ENCODE peak calls at places on chromosomes 1 and 21, in seven cellular contexts. A, Q, E, Y, Z, I and P are unnamed samples.

GRCh38 chr1:68331117-68331865 is 99.0 kb upstream of the WLS start:
- DNase-seq in A (no peak), Q (no peak), E (no peak), Y (no peak), Z (no peak), I (no peak), P (no peak)

GRCh38 chr1:226679853-226680516 is 59.1 kb downstream of the ITPKB start:
- DNase-seq in A (peak), Q (peak), E (peak), Y (peak), Z (peak), I (no peak), P (peak)

GRCh38 chr1:186218661-186219352 is 156.2 kb downstream of the TPR start:
- DNase-seq in A (no peak), Q (no peak), E (no peak), Y (no peak), Z (no peak), I (no peak), P (no peak)

GRCh38 chr1:193540511-193540910 is 354.1 kb upstream of the B3GALT2 start:
- DNase-seq in A (no peak), Q (no peak), E (no peak), Y (no peak), Z (no peak), I (no peak), P (no peak)

GRCh38 chr1:38072858-38073257 is 26.3 kb upstream of the POU3F1 start:
- DNase-seq in A (no peak), Q (no peak), E (no peak), Y (no peak), Z (no peak), I (no peak), P (no peak)

GRCh38 chr1:76269175-76269574 is 194.6 kb downstream of the ST6GALNAC3 start:
- DNase-seq in A (no peak), Q (no peak), E (no peak), Y (no peak), Z (no peak), I (no peak), P (no peak)

GRCh38 chr1:182525342-182525741 is 63.7 kb downstream of the RNASEL start:
- DNase-seq in A (no peak), Q (no peak), E (no peak), Y (no peak), Z (no peak), I (no peak), P (no peak)

GRCh38 chr1:83791821-83792437 is 207.0 kb downstream of the TTLL7 start:
- DNase-seq in A (no peak), Q (no peak), E (no peak), Y (no peak), Z (no peak), I (peak), P (no peak)

GRCh38 chr1:113872219-113872934 is 865 bp upstream of the PTPN22 start:
- DNase-seq in A (no peak), Q (no peak), E (no peak), Y (no peak), Z (no peak), I (no peak), P (no peak)

GRCh38 chr1:172863031-172863430 is 187.7 kb downstream of the TNFSF18 start:
- DNase-seq in A (no peak), Q (no peak), E (no peak), Y (no peak), Z (no peak), I (no peak), P (no peak)

GRCh38 chr1:26530540-26530897 is 958 bp downstream of the RPS6KA1 start:
- DNase-seq in A (no peak), Q (no peak), E (no peak), Y (no peak), Z (no peak), I (no peak), P (no peak)

GRCh38 chr1:52633291-52633754 is 355 bp downstream of the SHISAL2A start:
- DNase-seq in A (no peak), Q (no peak), E (peak), Y (no peak), Z (no peak), I (no peak), P (no peak)

GRCh38 chr1:199182151-199182843 is 543.5 kb downstream of the PTPRC start:
- DNase-seq in A (no peak), Q (no peak), E (no peak), Y (no peak), Z (no peak), I (no peak), P (no peak)

GRCh38 chr1:4700801-4701200 is 46.4 kb downstream of the AJAP1 start:
- DNase-seq in A (no peak), Q (no peak), E (no peak), Y (no peak), Z (no peak), I (peak), P (no peak)

GRCh38 chr21:46099476-46099875 is 1.6 kb downstream of the COL6A2 start:
- DNase-seq in A (no peak), Q (peak), E (no peak), Y (peak), Z (peak), I (no peak), P (no peak)

GRCh38 chr21:38970765-38971164 is 165.0 kb downstream of the ETS2 start:
- DNase-seq in A (no peak), Q (no peak), E (no peak), Y (no peak), Z (no peak), I (no peak), P (no peak)

GRCh38 chr1:37930246-37931142 is 16.4 kb downstream of the INPP5B start:
- DNase-seq in A (no peak), Q (peak), E (no peak), Y (no peak), Z (no peak), I (no peak), P (no peak)

DNA sequence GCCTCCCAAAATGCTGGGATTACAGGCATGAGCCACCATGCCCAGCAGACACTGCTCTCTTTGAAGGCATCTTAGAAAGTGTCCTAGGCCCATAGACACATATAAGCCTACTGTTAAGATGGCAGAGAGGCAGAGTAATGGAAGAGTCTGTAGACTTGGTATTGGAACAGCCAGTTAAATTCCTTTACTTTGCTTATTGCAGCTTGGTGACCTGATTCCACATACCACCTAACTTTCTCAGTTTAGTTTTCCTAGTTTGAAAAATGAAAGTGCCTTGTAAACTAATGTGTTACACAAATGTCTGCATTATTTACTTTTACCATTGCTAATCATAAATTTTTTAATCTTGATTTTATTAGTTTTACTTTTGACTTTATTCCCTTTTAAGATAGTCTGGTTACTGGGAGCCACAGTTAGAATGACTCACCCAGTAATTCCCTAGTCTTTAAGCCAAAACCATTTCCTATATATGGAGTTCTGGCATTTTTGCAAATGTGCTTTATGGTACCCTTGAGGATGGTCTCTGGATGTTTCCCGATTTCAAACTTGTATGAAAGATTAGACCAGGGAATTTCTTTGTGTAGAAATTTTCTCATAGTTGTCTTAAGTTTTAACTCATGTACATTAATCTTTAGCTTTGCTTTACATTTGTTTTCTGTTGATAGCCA is 6.4 kb downstream of the SMAP2 start:
- DNase-seq in A (no peak), Q (no peak), E (no peak), Y (no peak), Z (no peak), I (no peak), P (no peak)
- H3K4me3 ChIP-seq in A (no peak), Q (no peak), E (no peak), Y (no peak), Z (no peak), I (no peak), P (no peak)

DNA sequence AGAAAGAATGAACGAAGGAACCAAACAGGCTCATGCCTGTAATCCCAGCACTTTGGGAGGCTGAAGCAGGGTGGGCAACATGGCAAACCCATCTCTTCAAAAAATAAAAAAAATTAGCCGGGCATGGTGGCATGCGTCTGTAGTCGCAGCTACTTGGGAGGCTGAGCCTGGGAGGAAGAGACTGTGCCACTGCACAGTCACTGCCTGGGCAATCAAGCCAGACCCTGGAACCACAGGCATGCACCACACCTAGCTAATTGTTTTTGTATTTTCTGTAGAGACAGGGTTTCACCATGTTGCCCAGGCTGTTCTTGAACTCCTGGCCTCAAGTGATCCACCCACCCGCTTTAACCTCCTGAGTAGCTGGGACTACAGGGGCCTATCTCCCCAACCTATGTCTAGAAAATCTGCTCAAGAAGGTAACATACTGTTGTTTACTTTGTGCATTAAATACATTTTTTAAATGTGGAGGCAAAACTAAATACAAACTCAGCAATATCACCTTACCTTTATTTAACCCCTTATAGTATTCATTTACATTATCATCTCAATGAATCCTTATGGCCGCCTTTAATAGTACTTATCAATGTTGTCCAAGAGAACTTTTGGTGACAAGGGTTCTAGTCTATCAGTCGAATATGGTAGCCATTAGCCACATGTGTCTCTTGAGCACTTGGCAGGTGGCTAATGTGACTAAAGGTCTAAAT is 2.7 kb downstream of the KHDC4 start:
- DNase-seq in A (no peak), Q (no peak), E (no peak), Y (no peak), Z (no peak), I (no peak), P (no peak)
- H3K4me3 ChIP-seq in A (no peak), Q (peak), E (no peak), Y (no peak), Z (no peak), I (no peak), P (no peak)

DNA sequence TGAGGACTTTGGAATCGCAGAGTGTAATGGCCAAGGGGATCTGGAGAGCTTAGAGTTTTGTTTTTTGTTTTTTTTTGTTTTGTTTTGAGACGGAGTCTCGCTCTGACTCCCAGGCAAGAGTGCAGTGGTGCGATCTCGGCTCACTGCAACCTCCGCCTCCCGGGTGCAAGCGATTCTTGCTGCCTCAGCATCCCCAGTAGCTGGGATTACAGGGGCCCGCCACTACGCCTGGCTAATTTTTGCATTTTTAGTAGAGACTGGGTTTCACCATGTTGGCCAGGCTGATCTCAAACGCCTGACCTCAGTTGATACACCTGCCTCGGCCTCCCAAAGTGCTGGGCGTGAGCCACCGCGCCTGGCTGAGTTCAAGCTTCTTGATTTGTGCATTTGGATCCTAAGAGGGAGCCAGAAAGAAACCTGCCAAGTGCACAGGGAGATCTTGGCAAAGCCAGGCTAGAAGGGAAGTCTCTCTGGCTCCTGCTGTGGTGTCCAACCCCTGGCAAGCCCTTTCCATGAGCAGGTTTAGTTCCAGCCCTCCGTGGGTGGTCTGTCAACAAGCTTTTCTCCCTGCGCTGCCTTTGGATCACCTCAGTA is 852 bp downstream of the FAAH start:
- DNase-seq in A (no peak), Q (no peak), E (no peak), Y (no peak), Z (no peak), I (peak), P (no peak)
- H3K4me3 ChIP-seq in A (peak), Q (peak), E (peak), Y (peak), Z (peak), I (peak), P (no peak)

DNA sequence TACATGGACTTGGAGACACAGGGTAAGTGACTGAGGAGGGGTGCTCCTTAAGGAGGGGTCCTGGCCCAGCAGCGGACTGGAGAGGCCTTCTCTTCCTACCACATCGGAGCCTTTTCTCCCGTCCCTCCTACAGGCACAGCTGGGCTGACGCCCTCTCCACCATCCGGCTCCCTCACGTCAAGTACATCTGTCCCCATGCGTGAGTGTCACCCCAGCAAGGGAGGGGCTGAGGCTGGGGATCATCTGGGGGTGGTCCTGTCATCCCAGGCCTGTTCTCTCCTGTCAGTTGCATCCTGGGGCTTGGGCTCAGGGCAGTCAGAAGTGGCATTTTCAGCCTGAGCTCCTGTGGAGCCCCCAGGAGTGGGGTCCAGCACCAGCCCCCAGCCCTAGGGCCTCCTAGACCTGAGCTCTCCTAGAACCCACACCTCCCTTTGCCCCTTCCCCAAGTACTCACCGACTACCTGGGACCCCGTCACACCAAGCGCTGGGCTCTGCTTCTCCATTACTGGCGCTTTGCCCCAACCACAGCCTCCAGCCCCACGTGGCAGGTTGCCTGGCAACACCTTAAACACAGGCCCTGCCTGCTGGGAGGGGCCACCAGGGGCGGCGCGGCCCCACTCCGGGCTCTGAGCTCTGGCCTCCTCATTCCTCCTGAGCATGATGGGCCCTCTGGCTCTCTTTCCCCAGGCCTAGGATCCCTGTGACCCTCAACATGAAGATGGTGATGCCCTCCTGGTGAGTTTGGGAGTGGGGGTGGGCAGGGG is 2.3 kb downstream of the LYPLA2 start:
- DNase-seq in A (no peak), Q (peak), E (no peak), Y (peak), Z (peak), I (no peak), P (no peak)
- H3K4me3 ChIP-seq in A (no peak), Q (no peak), E (no peak), Y (no peak), Z (no peak), I (peak), P (no peak)

DNA sequence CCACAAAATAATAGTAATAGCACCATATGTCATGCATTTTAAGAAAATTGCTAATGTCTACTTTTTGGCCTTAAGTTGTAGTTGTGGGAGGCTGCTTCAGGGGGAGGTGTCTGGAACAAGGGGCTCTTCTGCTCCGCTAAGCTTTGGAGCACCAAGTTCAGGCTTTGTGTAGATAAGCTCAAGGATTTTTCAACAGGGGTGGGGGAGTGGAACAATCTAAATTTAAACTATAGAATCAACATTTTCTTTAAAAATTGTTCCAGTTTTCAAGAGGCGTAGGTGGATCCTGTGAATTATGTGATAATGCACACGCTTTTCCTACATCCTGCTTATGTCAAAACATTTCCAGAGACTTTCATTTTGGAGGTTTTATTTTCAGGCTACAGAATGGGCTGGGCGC is 9.8 kb downstream of the ATP1A1 start:
- DNase-seq in A (no peak), Q (no peak), E (no peak), Y (no peak), Z (no peak), I (no peak), P (no peak)
- H3K4me3 ChIP-seq in A (no peak), Q (peak), E (no peak), Y (no peak), Z (no peak), I (no peak), P (no peak)

DNA sequence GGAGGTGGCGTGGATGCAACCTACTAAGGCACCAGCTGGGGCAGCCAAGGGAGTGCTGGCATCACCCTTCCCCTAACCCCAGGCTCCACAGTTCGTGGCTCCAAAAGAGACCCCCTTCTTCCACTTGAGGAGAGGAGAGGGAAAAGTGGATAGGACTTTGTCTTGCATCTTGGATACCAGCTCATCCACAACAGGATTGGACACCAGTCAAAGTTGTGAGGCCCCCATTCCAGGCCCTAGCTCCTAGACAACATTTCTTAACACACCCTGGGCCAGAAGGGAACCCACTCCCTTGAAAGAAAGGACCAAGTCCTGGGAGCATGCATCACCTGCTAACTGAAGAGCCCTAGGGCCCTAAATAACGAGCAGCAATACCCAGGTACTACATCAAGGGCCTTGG is 372.6 kb upstream of the PLXNA2 start:
- DNase-seq in A (no peak), Q (no peak), E (no peak), Y (no peak), Z (no peak), I (no peak), P (no peak)
- H3K4me3 ChIP-seq in A (no peak), Q (no peak), E (no peak), Y (no peak), Z (no peak), I (no peak), P (no peak)

DNA sequence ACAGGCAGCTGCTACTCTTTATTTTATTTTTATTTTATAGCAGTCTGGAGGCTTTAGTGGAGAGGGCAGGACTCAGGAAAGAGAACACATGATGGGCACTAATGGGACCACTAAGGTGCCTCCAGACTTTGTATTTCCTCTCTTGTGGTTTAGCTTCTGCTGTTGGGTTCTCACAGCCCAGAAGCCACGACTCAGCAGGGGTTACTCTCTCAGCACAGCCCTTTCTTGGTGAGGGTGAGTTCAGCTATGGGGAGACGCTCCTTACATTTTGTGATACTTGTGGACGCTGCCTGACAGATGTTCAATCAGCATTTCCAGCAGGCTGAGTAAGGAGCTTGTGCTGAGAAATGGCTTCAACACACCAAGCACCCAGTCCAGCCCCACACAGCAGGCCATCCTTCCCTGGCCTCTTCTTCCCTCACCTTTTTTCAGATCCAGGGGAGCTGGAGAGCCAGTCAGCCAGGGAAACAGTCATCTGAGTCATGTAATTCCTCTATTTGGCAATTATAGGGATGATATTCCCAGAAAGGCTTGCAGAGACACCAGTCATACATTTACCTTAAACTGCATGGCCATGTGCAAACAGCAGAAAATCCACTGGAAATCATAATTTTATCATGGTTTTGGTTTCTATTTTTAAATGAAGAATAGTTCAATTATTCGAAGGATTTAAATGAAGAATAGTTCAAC is 53.2 kb upstream of the RAB3GAP2 start:
- DNase-seq in A (no peak), Q (no peak), E (no peak), Y (no peak), Z (no peak), I (no peak), P (no peak)
- H3K4me3 ChIP-seq in A (no peak), Q (no peak), E (no peak), Y (no peak), Z (no peak), I (no peak), P (no peak)

GRCh38 chr1:243746736-243747135 is 103.3 kb downstream of the AKT3 start:
- DNase-seq in A (no peak), Q (no peak), E (no peak), Y (no peak), Z (no peak), I (no peak), P (peak)

GRCh38 chr1:243745361-243745760 is 104.7 kb downstream of the AKT3 start:
- DNase-seq in A (no peak), Q (no peak), E (no peak), Y (no peak), Z (no peak), I (no peak), P (no peak)

GRCh38 chr1:243739335-243740003 is 110.6 kb downstream of the AKT3 start:
- DNase-seq in A (no peak), Q (no peak), E (peak), Y (no peak), Z (no peak), I (no peak), P (no peak)

GRCh38 chr1:243740255-243740999 is 109.6 kb downstream of the AKT3 start:
- DNase-seq in A (no peak), Q (no peak), E (no peak), Y (no peak), Z (no peak), I (no peak), P (peak)

GRCh38 chr1:243742814-243743213 is 107.2 kb downstream of the AKT3 start:
- DNase-seq in A (no peak), Q (no peak), E (no peak), Y (no peak), Z (no peak), I (no peak), P (no peak)
- H3K4me3 ChIP-seq in A (no peak), Q (no peak), E (no peak), Y (no peak), Z (no peak), I (no peak), P (no peak)